ENCODE peak calls at places on chromosomes 3 and 15, in eight cellular contexts. A, M, Y, U, I, E, C and J are unnamed samples.
A peak's percentile ranks its signal among the peaks of the same experiment; 100 is the strongest.

GRCh38 chr3:63400259-63400860 is 122.3 kb downstream of the SYNPR start:
- DNase-seq in A (no peak), M (no peak), Y (peak; percentile 20), U (no peak), I (no peak), E (no peak), C (no peak), J (no peak)

GRCh38 chr15:48688493-48688892 is 43.0 kb upstream of the FBN1 start:
- DNase-seq in A (no peak), M (no peak), Y (no peak), U (no peak), I (no peak), E (no peak), C (no peak), J (no peak)

GRCh38 chr3:170178631-170179030 is 2.9 kb downstream of the PHC3 start:
- DNase-seq in A (no peak), M (no peak), Y (no peak), U (peak; percentile 76), I (no peak), E (peak; percentile 41), C (no peak), J (no peak)

GRCh38 chr15:39946862-39947261 is 12.9 kb downstream of the EIF2AK4 start:
- DNase-seq in A (no peak), M (no peak), Y (no peak), U (peak; percentile 12), I (no peak), E (no peak), C (no peak), J (no peak)

GRCh38 chr3:100641471-100642032 is 32.2 kb downstream of the ADGRG7 start:
- DNase-seq in A (no peak), M (no peak), Y (no peak), U (no peak), I (no peak), E (no peak), C (no peak), J (no peak)

GRCh38 chr3:39869890-39870289 is 60.5 kb downstream of the MYRIP start:
- DNase-seq in A (no peak), M (no peak), Y (no peak), U (no peak), I (no peak), E (no peak), C (no peak), J (no peak)

GRCh38 chr3:46850468-46850780 is 12.8 kb downstream of the MYL3 start:
- DNase-seq in A (no peak), M (no peak), Y (no peak), U (no peak), I (no peak), E (no peak), C (no peak), J (no peak)

GRCh38 chr3:149473991-149474819 is at the start of gene TM4SF4:
- DNase-seq in A (no peak), M (no peak), Y (no peak), U (no peak), I (no peak), E (no peak), C (no peak), J (no peak)

GRCh38 chr3:31532587-31533168 is at the start of gene STT3B:
- DNase-seq in A (no peak), M (peak; percentile 55), Y (peak; percentile 88), U (peak; percentile 86), I (peak; percentile 35), E (peak; percentile 86), C (peak; percentile 71), J (no peak)

GRCh38 chr3:172341482-172342059 is 106.7 kb downstream of the GHSR start:
- DNase-seq in A (no peak), M (no peak), Y (peak; percentile 50), U (peak; percentile 16), I (no peak), E (no peak), C (peak; percentile 69), J (peak; percentile 12)

GRCh38 chr3:45772341-45773035 is 23.8 kb downstream of the SLC6A20 start:
- DNase-seq in A (no peak), M (no peak), Y (no peak), U (peak; percentile 52), I (no peak), E (no peak), C (no peak), J (no peak)

GRCh38 chr15:66169023-66169422 is 84.5 kb downstream of the MEGF11 start:
- DNase-seq in A (no peak), M (no peak), Y (no peak), U (peak; percentile 7), I (no peak), E (no peak), C (no peak), J (no peak)

GRCh38 chr3:197718904-197719303 is 17.8 kb downstream of the RUBCN start:
- DNase-seq in A (no peak), M (peak; percentile 49), Y (peak; percentile 99), U (no peak), I (peak; percentile 43), E (no peak), C (no peak), J (no peak)

GRCh38 chr3:42668403-42668740 is 14.9 kb downstream of the ZBTB47 start:
- DNase-seq in A (no peak), M (no peak), Y (no peak), U (no peak), I (no peak), E (no peak), C (no peak), J (no peak)

GRCh38 chr15:34942363-34942762 is 27.2 kb downstream of the AQR start:
- DNase-seq in A (no peak), M (peak; percentile 24), Y (no peak), U (no peak), I (no peak), E (no peak), C (no peak), J (no peak)

GRCh38 chr3:61807865-61808276 is 246.5 kb downstream of the PTPRG start:
- DNase-seq in A (no peak), M (no peak), Y (no peak), U (no peak), I (no peak), E (no peak), C (peak; percentile 85), J (no peak)

GRCh38 chr3:150377601-150378466 is 30.3 kb upstream of the TSC22D2 start:
- DNase-seq in A (no peak), M (no peak), Y (no peak), U (no peak), I (no peak), E (no peak), C (no peak), J (no peak)

GRCh38 chr3:172317481-172317880 is 130.8 kb downstream of the GHSR start:
- DNase-seq in A (no peak), M (no peak), Y (no peak), U (no peak), I (no peak), E (no peak), C (no peak), J (no peak)

GRCh38 chr3:190854062-190854461 is 8.4 kb downstream of the GMNC start:
- DNase-seq in A (no peak), M (no peak), Y (no peak), U (no peak), I (no peak), E (no peak), C (no peak), J (no peak)
- TF ChIP-seq CTCF in A (no peak), M (no peak), Y (no peak), U (no peak), I (no peak), E (no peak), C (no peak), J (no peak)

DNA sequence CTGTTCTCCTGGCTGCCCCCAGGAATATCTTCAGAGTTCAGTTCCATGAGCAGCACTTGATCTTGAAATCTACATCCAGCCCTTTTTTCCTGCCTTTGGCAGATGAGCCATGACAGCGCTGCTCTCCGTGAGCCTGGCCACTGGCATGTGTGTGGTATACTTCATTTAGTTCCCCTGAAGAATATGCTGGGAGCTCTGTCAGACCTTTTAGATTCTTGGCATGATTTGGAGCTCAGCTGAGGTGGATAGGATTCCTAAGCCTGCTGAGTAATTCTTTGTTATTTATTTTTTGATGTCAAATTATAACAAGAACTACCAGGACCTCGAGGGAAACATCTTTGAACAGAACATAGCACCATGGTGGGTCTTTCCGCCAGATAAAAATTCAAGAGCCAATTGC is 121.7 kb downstream of the EDEM1 start:
- DNase-seq in A (no peak), M (no peak), Y (no peak), U (no peak), I (no peak), E (no peak), C (no peak), J (no peak)
- TF ChIP-seq CTCF in A (no peak), M (no peak), Y (no peak), U (no peak), I (no peak), E (no peak), C (no peak), J (no peak)

GRCh38 chr3:124997303-124998246 is 58.2 kb downstream of the HEG1 start:
- DNase-seq in A (no peak), M (no peak), Y (no peak), U (no peak), I (no peak), E (no peak), C (no peak), J (no peak)

GRCh38 chr3:124995460-124995994 is 60.3 kb downstream of the HEG1 start:
- DNase-seq in A (no peak), M (no peak), Y (peak; percentile 27), U (peak; percentile 54), I (no peak), E (peak; percentile 65), C (peak; percentile 58), J (peak; percentile 52)

GRCh38 chr3:124993462-124993861 is 58.9 kb upstream of the MUC13 start:
- DNase-seq in A (no peak), M (no peak), Y (no peak), U (no peak), I (no peak), E (no peak), C (no peak), J (no peak)

GRCh38 chr3:124986153-124987143 is 51.9 kb upstream of the MUC13 start:
- DNase-seq in A (no peak), M (peak; percentile 69), Y (peak; percentile 71), U (no peak), I (peak; percentile 80), E (peak; percentile 60), C (no peak), J (peak; percentile 15)

GRCh38 chr3:124992041-124992440 is 57.5 kb upstream of the MUC13 start:
- DNase-seq in A (no peak), M (no peak), Y (no peak), U (no peak), I (no peak), E (peak; percentile 57), C (no peak), J (no peak)
- TF ChIP-seq CTCF in A (no peak), M (no peak), Y (no peak), U (no peak), I (no peak), E (no peak), C (no peak), J (no peak)

GRCh38 chr3:70863049-70863448 is 550.6 kb upstream of the MDFIC2 start:
- DNase-seq in A (no peak), M (no peak), Y (no peak), U (no peak), I (no peak), E (no peak), C (no peak), J (no peak)
- TF ChIP-seq CTCF in A (no peak), M (no peak), Y (no peak), U (no peak), I (no peak), E (no peak), C (no peak), J (no peak)